ENCODE peak calls at places on chromosomes 1 and 21, in ten cellular contexts. R, V, S, U, D, Q, C, F, I and O are unnamed samples.

GRCh38 chr1:190658907-190659306 is 181.2 kb upstream of the BRINP3 start:
- DNase-seq in R (no peak), V (no peak), S (no peak), U (no peak), D (no peak), Q (no peak), C (no peak), F (no peak), I (no peak), O (no peak)

GRCh38 chr1:214719207-214719606 is 116.2 kb downstream of the CENPF start:
- DNase-seq in R (no peak), V (no peak), S (no peak), U (peak), D (no peak), Q (no peak), C (no peak), F (no peak), I (no peak), O (no peak)

GRCh38 chr1:223649222-223649621 is 16.3 kb downstream of the CAPN8 start:
- DNase-seq in R (no peak), V (no peak), S (no peak), U (no peak), D (no peak), Q (no peak), C (no peak), F (no peak), I (no peak), O (no peak)

GRCh38 chr1:31954607-31955283 is 16.6 kb upstream of the PTP4A2 start:
- DNase-seq in R (no peak), V (no peak), S (no peak), U (no peak), D (no peak), Q (peak), C (no peak), F (peak), I (peak), O (no peak)

GRCh38 chr1:202571719-202572339 is 138.4 kb downstream of the SYT2 start:
- DNase-seq in R (no peak), V (no peak), S (peak), U (peak), D (peak), Q (peak), C (no peak), F (no peak), I (no peak), O (no peak)

GRCh38 chr21:46428286-46428685 is 30.4 kb upstream of the DIP2A start:
- DNase-seq in R (no peak), V (no peak), S (no peak), U (no peak), D (no peak), Q (no peak), C (no peak), F (no peak), I (no peak), O (no peak)

GRCh38 chr1:167221126-167221803 is 579 bp downstream of the POU2F1 start:
- DNase-seq in R (no peak), V (peak), S (peak), U (no peak), D (peak), Q (peak), C (no peak), F (no peak), I (no peak), O (peak)

GRCh38 chr1:233675893-233676292 is 62.0 kb downstream of the KCNK1 start:
- DNase-seq in R (no peak), V (no peak), S (no peak), U (no peak), D (no peak), Q (no peak), C (no peak), F (no peak), I (no peak), O (no peak)

GRCh38 chr1:59804301-59804700 is 10.4 kb upstream of the HOOK1 start:
- DNase-seq in R (no peak), V (no peak), S (no peak), U (no peak), D (no peak), Q (no peak), C (no peak), F (no peak), I (no peak), O (no peak)

GRCh38 chr21:44681152-44681551 is 811 bp downstream of the KRTAP12-1 start:
- DNase-seq in R (no peak), V (no peak), S (no peak), U (no peak), D (no peak), Q (no peak), C (no peak), F (no peak), I (no peak), O (no peak)

GRCh38 chr1:55535724-55536262 is 320.6 kb upstream of the USP24 start:
- DNase-seq in R (no peak), V (no peak), S (no peak), U (no peak), D (no peak), Q (no peak), C (no peak), F (no peak), I (no peak), O (no peak)

GRCh38 chr1:32247983-32248889 is 1.2 kb downstream of the FAM167B start:
- DNase-seq in R (peak), V (peak), S (peak), U (peak), D (peak), Q (peak), C (peak), F (no peak), I (no peak), O (peak)

GRCh38 chr1:228333739-228334115 is 72.9 kb downstream of the TRIM11 start:
- DNase-seq in R (no peak), V (no peak), S (no peak), U (no peak), D (no peak), Q (no peak), C (no peak), F (no peak), I (no peak), O (no peak)

GRCh38 chr1:15016526-15016925 is 137.0 kb upstream of the TMEM51 start:
- DNase-seq in R (no peak), V (no peak), S (no peak), U (no peak), D (no peak), Q (no peak), C (no peak), F (no peak), I (no peak), O (no peak)